ENCODE peak calls at places on chromosomes 13 and 19, in five cellular contexts. W is activated T-helper 2 cell treated with anti-CD3 and anti-CD28 coated beads, Interferon-gamma antibody, Interleukin-2, Interleukin-4, amounts not matched to agents 10 μg/mL and 5 μg/mL and 100 μg/mL, durations not matched to agents 14 hours and 24 hours and 36 hours; Y is stimulated activated CD4-positive, alpha-beta T cell treated with anti-CD3 and anti-CD28 coated beads, Interleukin-1b, Interleukin-23, amount 100 ng/mL, for 1 hour; L is stimulated activated CD8-positive, alpha-beta memory T cell treated with anti-CD3 and anti-CD28 coated beads, Interleukin-7, amount 100 ng/mL, for 24 hours; N is head of caudate nucleus. X is an unnamed sample.

GRCh38 chr19:33407140-33407551 is 33.6 kb downstream of the CEBPG start:
- DNase-seq in L (no peak), N (no peak), W (no peak), Y (no peak), X (no peak)

GRCh38 chr13:31773538-31773937 is 34.2 kb downstream of the RXFP2 start:
- DNase-seq in N (no peak), W (no peak), L (no peak), Y (no peak), X (no peak)

GRCh38 chr19:47013041-47013517 is 6.6 kb upstream of the NPAS1 start:
- DNase-seq in W (peak), N (peak), L (peak), Y (peak), X (no peak)

GRCh38 chr13:99907627-99908026 is 63.9 kb downstream of the ZIC5 start:
- DNase-seq in N (no peak), L (no peak), Y (no peak), W (no peak), X (no peak)

GRCh38 chr19:50325310-50326100 is 3.7 kb downstream of the KCNC3 start:
- DNase-seq in W (peak), L (no peak), N (peak), Y (peak), X (no peak)

GRCh38 chr19:11296264-11296663 is 304 bp downstream of the TSPAN16 start:
- DNase-seq in W (no peak), L (no peak), Y (no peak), N (peak), X (no peak)

GRCh38 chr13:77138813-77139212 is 111.9 kb upstream of the FBXL3 start:
- DNase-seq in L (no peak), Y (no peak), W (no peak), N (no peak), X (no peak)

GRCh38 chr13:25046985-25047660 is 48.8 kb upstream of the PABPC3 start:
- DNase-seq in W (no peak), L (no peak), Y (no peak), N (peak), X (no peak)

GRCh38 chr19:3315676-3315973 is 50.8 kb upstream of the NFIC start:
- DNase-seq in L (no peak), Y (no peak), N (no peak), W (no peak), X (no peak)

GRCh38 chr13:110535526-110535925 is 26.0 kb downstream of the RAB20 start:
- DNase-seq in N (no peak), Y (no peak), L (no peak), W (no peak), X (no peak)

GRCh38 chr19:30174791-30175190 is 197.4 kb upstream of the ZNF536 start:
- DNase-seq in N (no peak), L (no peak), Y (no peak), W (no peak), X (no peak)

GRCh38 chr19:46000497-46001246 is 5.4 kb downstream of the CCDC61 start:
- DNase-seq in W (peak), L (no peak), Y (peak), N (peak), X (no peak)

GRCh38 chr13:81051873-81052272 is 710.9 kb upstream of the SPRY2 start:
- DNase-seq in L (no peak), Y (no peak), N (no peak), W (no peak), X (no peak)